ENCODE peak calls at places on chromosomes 11 and 22, in four cellular contexts. T, A, P and H are unnamed samples.
A peak's percentile ranks its signal among the peaks of the same experiment; 100 is the strongest.

GRCh38 chr22:26777402-26777801 is 120.0 kb downstream of the MIAT start:
- DNase-seq in T (no peak), A (peak; percentile 9), P (no peak), H (no peak)

GRCh38 chr11:47566166-47566546 is 757 bp downstream of the PTPMT1 start:
- DNase-seq in T (peak; percentile 25), A (peak; percentile 39), P (no peak), H (no peak)

GRCh38 chr11:61947486-61948210 is 2.5 kb upstream of the BEST1 start:
- DNase-seq in T (peak; percentile 89), A (peak; percentile 86), P (peak; percentile 73), H (peak; percentile 82)

GRCh38 chr22:44330727-44331660 is 18.2 kb upstream of the SHISAL1 start:
- DNase-seq in T (peak; percentile 68), A (no peak), P (no peak), H (no peak)

GRCh38 chr22:48567213-48567975 is 1260.3 kb downstream of the BRD1 start:
- DNase-seq in T (no peak), A (no peak), P (no peak), H (no peak)

GRCh38 chr11:64461081-64461480 is 102.1 kb downstream of the RPS6KA4 start:
- DNase-seq in T (no peak), A (no peak), P (no peak), H (no peak)

GRCh38 chr11:47867821-47868220 is 19.7 kb upstream of the NUP160 start:
- DNase-seq in T (no peak), A (no peak), P (no peak), H (no peak)

GRCh38 chr11:72750556-72751292 is 1.5 kb downstream of the ARAP1 start:
- DNase-seq in T (no peak), A (no peak), P (no peak), H (no peak)

GRCh38 chr11:131397666-131398065 is 27.3 kb downstream of the NTM start:
- DNase-seq in T (no peak), A (no peak), P (no peak), H (no peak)

GRCh38 chr11:96326954-96327353 is 16.0 kb downstream of the MAML2 start:
- DNase-seq in T (no peak), A (no peak), P (no peak), H (no peak)

GRCh38 chr11:59758638-59759037 is 3.5 kb downstream of the STX3 start:
- DNase-seq in T (no peak), A (no peak), P (no peak), H (no peak)

GRCh38 chr22:35219012-35219411 is 38.3 kb upstream of the HMGXB4 start:
- DNase-seq in T (no peak), A (peak; percentile 56), P (no peak), H (peak; percentile 17)
- TF ChIP-seq HMGXB4 in T (no peak), A (no peak), P (no peak), H (no peak)

GRCh38 chr11:75872887-75873416 is 57.9 kb downstream of the UVRAG start:
- DNase-seq in T (no peak), A (no peak), P (no peak), H (no peak)

GRCh38 chr11:75862437-75862836 is 47.4 kb downstream of the UVRAG start:
- DNase-seq in T (no peak), A (peak; percentile 16), P (no peak), H (no peak)

GRCh38 chr11:75869661-75870455 is 54.8 kb downstream of the UVRAG start:
- DNase-seq in T (no peak), A (no peak), P (no peak), H (no peak)

GRCh38 chr11:75868990-75869389 is 54.0 kb downstream of the UVRAG start:
- DNase-seq in T (no peak), A (no peak), P (no peak), H (no peak)

DNA sequence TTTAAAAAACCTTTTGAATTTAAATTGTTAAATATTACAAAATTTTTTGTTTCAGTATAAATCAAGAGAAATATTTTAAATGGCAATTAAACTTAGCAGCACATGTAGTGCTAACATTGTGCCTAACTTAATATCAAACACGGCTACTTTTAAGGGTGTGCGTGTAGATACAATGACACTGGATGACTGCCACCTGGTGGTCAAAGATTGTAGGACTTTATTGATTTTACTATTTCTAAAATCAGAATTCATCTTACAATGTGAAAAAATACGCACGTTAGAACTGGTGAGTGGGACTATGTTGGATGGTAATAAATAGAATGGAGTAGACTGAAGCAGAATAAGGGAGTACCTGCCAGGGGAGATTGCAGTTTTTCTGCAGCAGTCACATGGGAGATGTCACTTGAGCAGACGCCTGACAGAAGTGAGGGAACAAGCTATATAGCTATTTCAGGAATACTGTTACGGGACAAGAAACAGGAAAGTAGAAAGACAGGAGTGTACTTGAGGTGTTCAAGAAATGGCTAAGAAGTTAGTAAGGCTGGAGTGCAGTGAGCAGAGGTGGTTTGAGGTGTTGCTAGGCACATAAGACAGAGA is 52.9 kb downstream of the UVRAG start:
- DNase-seq in T (no peak), A (peak; percentile 66), P (peak; percentile 43), H (peak; percentile 43)
- TF ChIP-seq HMGXB4 in T (no peak), A (no peak), P (no peak), H (no peak)

GRCh38 chr11:121554552-121554951 is 101.8 kb upstream of the SORL1-AS1 start:
- DNase-seq in T (no peak), A (no peak), P (no peak), H (no peak)

GRCh38 chr11:121555172-121555571 is 102.4 kb upstream of the SORL1-AS1 start:
- DNase-seq in T (no peak), A (no peak), P (no peak), H (no peak)

GRCh38 chr11:121552160-121552559 is 99.4 kb upstream of the SORL1-AS1 start:
- DNase-seq in T (no peak), A (no peak), P (no peak), H (no peak)

GRCh38 chr11:121553367-121553766 is 100.6 kb upstream of the SORL1-AS1 start:
- DNase-seq in T (no peak), A (no peak), P (no peak), H (no peak)

GRCh38 chr11:121553806-121554205 is 101.0 kb upstream of the SORL1-AS1 start:
- DNase-seq in T (no peak), A (peak; percentile 1), P (peak; percentile 91), H (no peak)
- TF ChIP-seq HMGXB4 in T (no peak), A (no peak), P (no peak), H (no peak)

DNA sequence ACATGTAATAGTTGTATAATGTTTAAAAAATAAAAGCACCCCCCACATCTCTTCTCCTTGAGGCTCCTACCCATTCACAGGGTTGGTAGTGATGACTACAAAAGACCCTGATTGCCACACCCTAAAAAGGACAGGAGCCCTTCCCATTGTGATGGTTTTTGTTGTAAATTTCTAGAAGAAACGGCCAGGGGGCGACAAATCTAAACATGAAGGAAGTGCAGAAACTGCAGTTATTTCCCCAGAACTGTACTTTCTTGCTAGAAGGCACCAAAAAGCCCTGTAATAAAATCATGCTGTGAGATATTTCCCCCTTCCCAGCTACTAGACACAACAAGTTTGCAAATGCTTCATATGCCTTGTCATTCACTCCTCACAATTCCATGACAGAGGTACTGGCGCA is 10.8 kb downstream of the PRR5L start:
- DNase-seq in T (no peak), A (peak; percentile 31), P (peak; percentile 36), H (peak; percentile 33)
- TF ChIP-seq HMGXB4 in T (no peak), A (no peak), P (no peak), H (no peak)

DNA sequence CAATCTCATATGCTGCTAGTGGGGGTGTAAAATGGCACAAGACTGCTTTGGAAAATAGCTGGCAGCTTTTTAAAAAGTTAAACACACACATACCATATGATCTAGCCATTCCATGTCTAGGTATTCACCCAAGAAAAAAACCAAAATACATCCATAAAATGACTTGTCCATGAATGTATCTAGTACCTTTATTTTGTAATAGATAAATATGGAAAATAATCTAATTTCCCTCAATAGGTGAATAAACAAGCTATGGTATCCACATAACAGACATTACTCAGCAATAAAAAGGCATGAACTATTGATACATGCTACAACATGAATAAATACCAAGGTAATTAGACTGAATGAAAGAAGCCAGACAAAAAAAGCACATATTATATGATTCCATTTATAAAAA is 22.9 kb downstream of the RNF141 start:
- DNase-seq in T (no peak), A (no peak), P (no peak), H (no peak)
- TF ChIP-seq HMGXB4 in T (no peak), A (no peak), P (no peak), H (no peak)

GRCh38 chr11:126918556-126918955 is 82.0 kb downstream of the KIRREL3 start:
- DNase-seq in T (no peak), A (no peak), P (no peak), H (no peak)
- TF ChIP-seq HMGXB4 in T (no peak), A (no peak), P (no peak), H (no peak)

DNA sequence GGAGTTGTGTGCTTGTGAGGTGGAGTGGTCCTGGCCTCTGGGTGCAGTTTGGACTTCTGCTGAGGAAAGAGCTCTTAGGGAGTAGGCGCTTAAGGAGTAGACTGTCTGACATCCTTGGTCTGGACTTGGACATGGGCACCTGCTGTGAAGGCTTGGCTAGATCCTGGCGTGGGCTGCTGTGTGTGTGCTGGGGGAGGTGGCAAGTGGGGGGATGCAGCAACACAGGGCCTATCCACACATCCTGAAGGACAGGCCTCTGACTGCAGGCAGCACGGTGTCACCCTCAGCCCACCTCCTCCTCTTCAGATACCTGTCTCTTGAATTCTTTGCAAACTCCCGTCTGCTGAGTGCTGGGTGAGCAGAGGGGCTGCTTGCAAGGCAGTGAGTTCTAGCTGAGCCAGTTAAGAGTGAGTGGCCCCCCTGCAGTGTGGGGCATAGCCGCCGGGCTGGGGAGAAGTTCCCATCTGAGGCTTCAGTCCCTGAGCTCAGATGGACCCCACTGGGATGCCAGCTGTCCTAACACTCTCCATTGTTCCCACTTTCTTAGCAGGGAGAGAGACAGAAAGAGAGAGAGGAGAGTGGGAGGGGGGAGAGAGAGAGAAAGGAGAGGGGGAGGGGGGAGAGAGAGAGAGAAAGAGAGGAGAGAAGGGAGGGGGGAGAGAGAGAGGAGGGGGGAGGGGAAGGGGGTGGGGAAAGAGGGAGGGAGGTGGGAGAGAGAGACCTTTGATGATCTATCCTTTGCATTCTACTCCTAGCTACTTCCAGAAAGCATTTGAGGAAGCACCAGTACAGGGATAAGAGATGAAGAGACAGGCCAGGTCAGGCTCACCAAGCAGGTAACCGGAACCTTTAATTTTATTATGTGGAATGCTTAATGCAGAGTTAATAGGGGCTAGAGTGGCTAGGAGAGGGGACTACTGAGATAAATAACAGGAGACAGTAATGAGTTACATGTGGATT is 12.6 kb downstream of the SOX10 start:
- DNase-seq in T (peak; percentile 65), A (no peak), P (no peak), H (no peak)
- TF ChIP-seq HMGXB4 in T (no peak), A (no peak), P (no peak), H (no peak)

GRCh38 chr22:35539910-35540599 is 576 bp upstream of the RASD2 start:
- DNase-seq in T (peak; percentile 66), A (peak; percentile 55), P (no peak), H (peak; percentile 44)

GRCh38 chr22:35537252-35537651 is 3.4 kb upstream of the RASD2 start:
- DNase-seq in T (no peak), A (no peak), P (no peak), H (no peak)

GRCh38 chr22:35539487-35539886 is 1.1 kb upstream of the RASD2 start:
- DNase-seq in T (no peak), A (no peak), P (no peak), H (no peak)

GRCh38 chr22:35540600-35541253 is at the start of gene RASD2:
- DNase-seq in T (peak; percentile 56), A (peak; percentile 14), P (no peak), H (peak; percentile 51)

DNA sequence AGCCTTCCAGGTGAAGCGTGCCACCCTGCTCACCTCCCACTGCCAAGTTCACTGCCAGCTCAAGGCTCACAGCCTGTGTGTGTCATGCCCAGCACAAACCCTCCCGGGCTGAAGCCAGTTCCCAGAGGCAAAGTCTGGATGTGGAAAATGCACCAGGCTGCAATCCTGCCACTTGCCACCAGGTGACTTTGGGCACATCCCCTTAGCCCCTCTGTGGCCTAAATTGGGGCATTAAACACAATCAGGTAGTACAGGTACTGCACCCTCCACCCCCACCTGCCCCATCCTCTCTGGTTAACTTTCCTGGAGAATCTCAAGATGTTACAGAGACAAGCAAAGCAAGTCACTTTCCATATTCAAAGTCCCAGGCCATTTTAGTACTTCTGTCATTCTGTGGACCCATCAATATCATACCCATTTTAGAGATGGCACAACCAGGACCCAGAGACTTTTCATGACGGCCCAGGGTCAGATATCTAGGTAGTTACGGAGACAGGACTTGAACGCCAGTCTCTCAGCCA is 1.8 kb upstream of the RASD2 start:
- DNase-seq in T (peak; percentile 78), A (peak; percentile 30), P (no peak), H (peak; percentile 42)
- TF ChIP-seq HMGXB4 in T (no peak), A (no peak), P (no peak), H (no peak)